ENCODE peak calls at places on chromosomes 16 and 17, in four cellular contexts. G is progenitor cell of endocrine pancreas, Q is AG08395, K is kidney tubule cell. N is an unnamed sample.

GRCh38 chr16:90081606-90081970 is 4.5 kb upstream of the PRDM7 start:
- DNase-seq in G (no peak), K (no peak), Q (no peak), N (no peak)

GRCh38 chr16:11824362-11824761 is 27.0 kb downstream of the RSL1D1 start:
- DNase-seq in K (no peak), Q (peak), G (no peak), N (no peak)

GRCh38 chr17:18904482-18904881 is 46.6 kb downstream of the PRPSAP2 start:
- DNase-seq in K (no peak), Q (no peak), G (no peak), N (no peak)

GRCh38 chr16:50547944-50548658 is at the start of gene NKD1:
- DNase-seq in Q (peak), K (peak), G (peak), N (peak)

GRCh38 chr16:25366078-25366477 is 108.4 kb upstream of the ZKSCAN2 start:
- DNase-seq in K (no peak), G (no peak), Q (no peak), N (no peak)

GRCh38 chr16:88300463-88300835 is 82.3 kb upstream of the ZNF469 start:
- DNase-seq in Q (no peak), K (no peak), G (no peak), N (no peak)

GRCh38 chr16:86391987-86392386 is 118.3 kb upstream of the FOXF1 start:
- DNase-seq in Q (peak), K (peak), G (no peak), N (peak)

GRCh38 chr17:75998327-75998795 is 2.3 kb upstream of the CDK3 start:
- DNase-seq in Q (no peak), K (no peak), G (no peak), N (peak)

GRCh38 chr16:89613101-89613953 is at the start of gene DPEP1:
- DNase-seq in G (no peak), K (peak), Q (no peak), N (no peak)

GRCh38 chr17:80111702-80112470 is 10.5 kb downstream of the GAA start:
- DNase-seq in K (no peak), G (no peak), Q (no peak), N (no peak)

GRCh38 chr17:75059369-75060345 is 12.6 kb downstream of the KCTD2 start:
- DNase-seq in Q (peak), G (no peak), K (peak), N (no peak)

GRCh38 chr16:69593756-69594155 is 28.0 kb downstream of the NFAT5 start:
- DNase-seq in G (no peak), K (peak), Q (no peak), N (no peak)

GRCh38 chr17:39794249-39794970 is 56.7 kb downstream of the GRB7 start:
- DNase-seq in G (no peak), Q (no peak), K (no peak), N (no peak)

GRCh38 chr17:40542562-40543411 is 22.5 kb downstream of the CCR7 start:
- DNase-seq in K (no peak), G (no peak), Q (peak), N (peak)